ENCODE peak calls at places on chromosome 20, in seven cellular contexts. One of them, this sample, is unnamed.

GRCh38 chr20:18717062-18717461 is 96.5 kb upstream of the SCP2D1 start:
- DNase-seq in left ventricle myocardium inferior: no peak
- DNase-seq in A549: no peak
- DNase-seq in lung: no peak
- DNase-seq in HCT116: no peak
- DNase-seq in cardiac muscle cell: no peak
- DNase-seq in foreskin fibroblast: no peak
- DNase-seq in this sample: no peak

GRCh38 chr20:5401277-5401676 is 84.5 kb upstream of the PROKR2 start:
- DNase-seq in left ventricle myocardium inferior: no peak
- DNase-seq in HCT116: no peak
- DNase-seq in A549: no peak
- DNase-seq in lung: no peak
- DNase-seq in cardiac muscle cell: no peak
- DNase-seq in foreskin fibroblast: no peak
- DNase-seq in this sample: no peak

GRCh38 chr20:19974621-19975435 is 42.3 kb upstream of the NAA20 start:
- DNase-seq in lung: peak; percentile 84
- DNase-seq in A549: peak; percentile 77
- DNase-seq in left ventricle myocardium inferior: peak; percentile 85
- DNase-seq in HCT116: no peak
- DNase-seq in foreskin fibroblast: peak; percentile 95
- DNase-seq in cardiac muscle cell: peak; percentile 74
- DNase-seq in this sample: peak; percentile 99

GRCh38 chr20:2801459-2801728 is 967 bp upstream of the CPXM1 start:
- DNase-seq in lung: no peak
- DNase-seq in A549: no peak
- DNase-seq in HCT116: no peak
- DNase-seq in left ventricle myocardium inferior: no peak
- DNase-seq in cardiac muscle cell: no peak
- DNase-seq in foreskin fibroblast: no peak
- DNase-seq in this sample: no peak

GRCh38 chr20:53845980-53846379 is 224.4 kb downstream of the BCAS1 start:
- DNase-seq in HCT116: no peak
- DNase-seq in left ventricle myocardium inferior: no peak
- DNase-seq in lung: no peak
- DNase-seq in cardiac muscle cell: no peak
- DNase-seq in foreskin fibroblast: no peak
- DNase-seq in A549: no peak
- DNase-seq in this sample: no peak

GRCh38 chr20:10667077-10667401 is 6.8 kb downstream of the JAG1 start:
- DNase-seq in left ventricle myocardium inferior: no peak
- DNase-seq in foreskin fibroblast: no peak
- DNase-seq in HCT116: no peak
- DNase-seq in cardiac muscle cell: no peak
- DNase-seq in lung: no peak
- DNase-seq in A549: no peak
- DNase-seq in this sample: no peak

GRCh38 chr20:44407402-44408184 is 52.1 kb downstream of the HNF4A start:
- DNase-seq in lung: no peak
- DNase-seq in foreskin fibroblast: no peak
- DNase-seq in left ventricle myocardium inferior: no peak
- DNase-seq in cardiac muscle cell: no peak
- DNase-seq in A549: peak; percentile 80
- DNase-seq in HCT116: peak; percentile 80
- DNase-seq in this sample: peak; percentile 17

GRCh38 chr20:25256226-25256859 is 8.5 kb downstream of the PYGB start:
- DNase-seq in lung: no peak
- DNase-seq in left ventricle myocardium inferior: no peak
- DNase-seq in cardiac muscle cell: no peak
- DNase-seq in foreskin fibroblast: no peak
- DNase-seq in HCT116: no peak
- DNase-seq in A549: no peak
- DNase-seq in this sample: peak; percentile 56

GRCh38 chr20:12728782-12729181 is 280.0 kb upstream of the SPTLC3 start:
- DNase-seq in HCT116: no peak
- DNase-seq in lung: no peak
- DNase-seq in cardiac muscle cell: no peak
- DNase-seq in left ventricle myocardium inferior: no peak
- DNase-seq in foreskin fibroblast: no peak
- DNase-seq in A549: no peak
- DNase-seq in this sample: no peak

GRCh38 chr20:35660122-35660937 is 4.4 kb downstream of the CPNE1 start:
- DNase-seq in left ventricle myocardium inferior: no peak
- DNase-seq in foreskin fibroblast: no peak
- DNase-seq in lung: no peak
- DNase-seq in A549: no peak
- DNase-seq in cardiac muscle cell: no peak
- DNase-seq in HCT116: no peak
- DNase-seq in this sample: no peak

GRCh38 chr20:57051096-57051495 is 215.3 kb downstream of the BMP7 start:
- DNase-seq in lung: no peak
- DNase-seq in foreskin fibroblast: no peak
- DNase-seq in A549: no peak
- DNase-seq in cardiac muscle cell: no peak
- DNase-seq in left ventricle myocardium inferior: no peak
- DNase-seq in HCT116: no peak
- DNase-seq in this sample: no peak

GRCh38 chr20:24098886-24099285 is 110.3 kb upstream of the GGTLC1 start:
- DNase-seq in left ventricle myocardium inferior: no peak
- DNase-seq in A549: peak; percentile 27
- DNase-seq in lung: no peak
- DNase-seq in HCT116: no peak
- DNase-seq in cardiac muscle cell: no peak
- DNase-seq in foreskin fibroblast: peak; percentile 33
- DNase-seq in this sample: peak; percentile 27

GRCh38 chr20:4488407-4489339 is 233.0 kb upstream of the PRND start:
- DNase-seq in cardiac muscle cell: no peak
- DNase-seq in left ventricle myocardium inferior: no peak
- DNase-seq in foreskin fibroblast: peak; percentile 89
- DNase-seq in HCT116: no peak
- DNase-seq in A549: no peak
- DNase-seq in lung: no peak
- DNase-seq in this sample: peak; percentile 68

GRCh38 chr20:57611605-57612311 is 8.5 kb downstream of the ZBP1 start:
- DNase-seq in foreskin fibroblast: no peak
- DNase-seq in HCT116: no peak
- DNase-seq in cardiac muscle cell: no peak
- DNase-seq in lung: no peak
- DNase-seq in A549: no peak
- DNase-seq in left ventricle myocardium inferior: peak; percentile 37
- DNase-seq in this sample: no peak

GRCh38 chr20:36802326-36803223 is 29.0 kb upstream of the DSN1 start:
- DNase-seq in lung: no peak
- DNase-seq in HCT116: no peak
- DNase-seq in cardiac muscle cell: no peak
- DNase-seq in foreskin fibroblast: peak; percentile 37
- DNase-seq in left ventricle myocardium inferior: no peak
- DNase-seq in A549: peak; percentile 38
- DNase-seq in this sample: peak; percentile 60

GRCh38 chr20:44389871-44390270 is 34.4 kb downstream of the HNF4A start:
- DNase-seq in foreskin fibroblast: no peak
- DNase-seq in left ventricle myocardium inferior: no peak
- DNase-seq in cardiac muscle cell: no peak
- DNase-seq in A549: no peak
- DNase-seq in lung: no peak
- DNase-seq in HCT116: no peak
- DNase-seq in this sample: no peak

GRCh38 chr20:18404172-18404571 is 62.7 kb downstream of the DZANK1 start:
- DNase-seq in left ventricle myocardium inferior: no peak
- DNase-seq in HCT116: no peak
- DNase-seq in foreskin fibroblast: no peak
- DNase-seq in cardiac muscle cell: no peak
- DNase-seq in A549: no peak
- DNase-seq in lung: no peak
- DNase-seq in this sample: peak; percentile 28

GRCh38 chr20:54103762-54104600 is 33.6 kb upstream of the BCAS1 start:
- DNase-seq in cardiac muscle cell: no peak
- DNase-seq in HCT116: no peak
- DNase-seq in left ventricle myocardium inferior: no peak
- DNase-seq in foreskin fibroblast: no peak
- DNase-seq in lung: no peak
- DNase-seq in A549: peak; percentile 54
- DNase-seq in this sample: no peak

GRCh38 chr20:17895641-17896246 is 72.8 kb downstream of the SNX5 start:
- DNase-seq in foreskin fibroblast: no peak
- DNase-seq in left ventricle myocardium inferior: peak; percentile 72
- DNase-seq in A549: no peak
- DNase-seq in lung: peak; percentile 55
- DNase-seq in cardiac muscle cell: no peak
- DNase-seq in HCT116: no peak
- DNase-seq in this sample: peak; percentile 46

GRCh38 chr20:5529331-5530142 is 212.8 kb upstream of the PROKR2 start:
- DNase-seq in cardiac muscle cell: peak; percentile 88
- DNase-seq in left ventricle myocardium inferior: peak; percentile 83
- DNase-seq in lung: peak; percentile 85
- DNase-seq in foreskin fibroblast: peak; percentile 63
- DNase-seq in A549: peak; percentile 87
- DNase-seq in HCT116: peak; percentile 47
- DNase-seq in this sample: peak; percentile 62

GRCh38 chr20:32168184-32168910 is 39.2 kb downstream of the PLAGL2 start:
- DNase-seq in A549: no peak
- DNase-seq in HCT116: peak; percentile 3
- DNase-seq in foreskin fibroblast: peak; percentile 46
- DNase-seq in cardiac muscle cell: peak; percentile 75
- DNase-seq in lung: no peak
- DNase-seq in left ventricle myocardium inferior: no peak
- DNase-seq in this sample: peak; percentile 9

GRCh38 chr20:36399147-36399968 is 93.2 kb downstream of the DLGAP4 start:
- DNase-seq in lung: no peak
- DNase-seq in left ventricle myocardium inferior: no peak
- DNase-seq in A549: peak; percentile 75
- DNase-seq in HCT116: peak; percentile 91
- DNase-seq in cardiac muscle cell: peak; percentile 47
- DNase-seq in foreskin fibroblast: no peak
- DNase-seq in this sample: peak; percentile 16

GRCh38 chr20:9218412-9219001 is 149.6 kb downstream of the PLCB4 start:
- DNase-seq in left ventricle myocardium inferior: no peak
- DNase-seq in cardiac muscle cell: no peak
- DNase-seq in lung: no peak
- DNase-seq in foreskin fibroblast: peak; percentile 23
- DNase-seq in HCT116: no peak
- DNase-seq in A549: no peak
- DNase-seq in this sample: peak; percentile 44

GRCh38 chr20:31666258-31667042 is 28.7 kb downstream of the COX4I2 start:
- DNase-seq in lung: peak; percentile 42
- DNase-seq in HCT116: no peak
- DNase-seq in A549: no peak
- DNase-seq in foreskin fibroblast: no peak
- DNase-seq in left ventricle myocardium inferior: peak; percentile 50
- DNase-seq in cardiac muscle cell: no peak
- DNase-seq in this sample: no peak

GRCh38 chr20:9363673-9364072 is 150.7 kb upstream of the LAMP5 start:
- DNase-seq in cardiac muscle cell: no peak
- DNase-seq in A549: no peak
- DNase-seq in lung: no peak
- DNase-seq in left ventricle myocardium inferior: no peak
- DNase-seq in foreskin fibroblast: no peak
- DNase-seq in HCT116: peak; percentile 3
- DNase-seq in this sample: no peak

GRCh38 chr20:35907017-35907685 is 47.2 kb downstream of the SCAND1 start:
- DNase-seq in left ventricle myocardium inferior: peak; percentile 49
- DNase-seq in cardiac muscle cell: peak; percentile 7
- DNase-seq in HCT116: no peak
- DNase-seq in foreskin fibroblast: no peak
- DNase-seq in lung: no peak
- DNase-seq in A549: no peak
- DNase-seq in this sample: no peak

GRCh38 chr20:48635791-48636267 is 192.0 kb downstream of the PREX1 start:
- DNase-seq in lung: no peak
- DNase-seq in foreskin fibroblast: peak; percentile 28
- DNase-seq in HCT116: peak; percentile 16
- DNase-seq in A549: peak; percentile 54
- DNase-seq in left ventricle myocardium inferior: peak; percentile 54
- DNase-seq in cardiac muscle cell: peak; percentile 79
- DNase-seq in this sample: no peak
- TF ChIP-seq CTCF in lung: peak; percentile 61
- TF ChIP-seq CTCF in foreskin fibroblast: peak; percentile 90
- TF ChIP-seq CTCF in HCT116: peak; percentile 95
- TF ChIP-seq CTCF in A549: peak; percentile 64
- TF ChIP-seq CTCF in left ventricle myocardium inferior: peak; percentile 86
- TF ChIP-seq CTCF in cardiac muscle cell: peak; percentile 93
- TF ChIP-seq CTCF in this sample: peak; percentile 76

GRCh38 chr20:33399924-33400323 is 1.4 kb downstream of the CDK5RAP1 start:
- DNase-seq in lung: no peak
- DNase-seq in HCT116: no peak
- DNase-seq in cardiac muscle cell: no peak
- DNase-seq in left ventricle myocardium inferior: no peak
- DNase-seq in foreskin fibroblast: no peak
- DNase-seq in A549: no peak
- DNase-seq in this sample: peak; percentile 47
- H3K4me3 ChIP-seq in lung: no peak overlapping the region
- H3K4me3 ChIP-seq in HCT116: peak overlapping the region; percentile 90
- H3K4me3 ChIP-seq in cardiac muscle cell: no peak overlapping the region
- H3K4me3 ChIP-seq in left ventricle myocardium inferior: peak overlapping the region; percentile 92
- H3K4me3 ChIP-seq in foreskin fibroblast: peak overlapping the region; percentile 78
- H3K4me3 ChIP-seq in A549: peak overlapping the region; percentile 86
- H3K4me3 ChIP-seq in this sample: peak overlapping the region; percentile 99

GRCh38 chr20:50572922-50573777 is 63.0 kb downstream of the PTPN1 start:
- DNase-seq in HCT116: no peak
- DNase-seq in cardiac muscle cell: peak; percentile 9
- DNase-seq in foreskin fibroblast: peak; percentile 94
- DNase-seq in left ventricle myocardium inferior: peak; percentile 60
- DNase-seq in lung: no peak
- DNase-seq in A549: no peak
- DNase-seq in this sample: peak; percentile 97
- TF ChIP-seq CTCF in HCT116: no peak
- TF ChIP-seq CTCF in cardiac muscle cell: no peak
- TF ChIP-seq CTCF in foreskin fibroblast: no peak
- TF ChIP-seq CTCF in left ventricle myocardium inferior: no peak
- TF ChIP-seq CTCF in lung: no peak
- TF ChIP-seq CTCF in A549: no peak
- TF ChIP-seq CTCF in this sample: no peak

DNA sequence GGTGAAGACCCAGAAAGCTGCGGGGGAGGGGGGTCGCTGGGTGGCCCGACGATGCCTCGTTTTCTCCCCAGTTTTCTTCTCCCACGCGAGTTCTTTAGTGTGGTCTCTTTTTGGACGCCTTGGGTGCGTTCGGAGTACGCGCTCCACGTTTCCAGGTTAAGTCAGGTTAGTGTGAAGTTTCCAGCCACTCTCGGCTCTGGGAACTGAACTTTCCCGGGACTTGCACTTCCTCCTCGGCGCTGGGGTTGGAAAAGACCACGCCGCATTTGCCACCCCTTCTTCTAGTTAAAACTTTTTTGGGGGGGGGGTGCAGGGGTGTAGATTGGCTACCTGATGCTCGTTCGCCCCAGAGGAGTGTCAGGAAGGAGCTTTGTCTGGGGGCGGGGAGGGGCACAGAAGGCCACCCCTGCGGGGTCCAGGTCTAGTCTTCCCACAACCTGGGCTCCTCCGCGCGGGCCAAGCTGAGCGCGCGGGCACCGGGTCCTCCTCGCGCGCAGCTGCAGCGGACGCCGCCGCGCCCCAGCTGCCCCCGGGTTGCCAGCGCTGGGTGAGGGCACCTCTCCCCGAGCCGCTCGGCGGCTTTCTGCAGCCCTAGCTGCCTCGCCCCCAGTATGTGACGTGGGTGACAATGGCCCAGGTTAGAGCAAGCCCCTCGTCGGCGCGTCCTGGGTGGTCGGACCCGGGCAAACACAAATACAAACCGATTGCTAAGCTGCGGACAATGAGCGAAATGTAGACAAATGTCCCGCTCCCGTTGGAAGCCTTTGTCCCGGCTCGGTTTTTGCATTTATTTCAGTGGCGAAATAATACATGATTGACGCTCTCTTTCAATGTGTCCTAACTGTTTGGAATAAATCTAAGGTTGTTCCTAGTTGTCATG is 1.7 kb upstream of the NKX2-2 start:
- DNase-seq in cardiac muscle cell: no peak
- DNase-seq in lung: no peak
- DNase-seq in A549: no peak
- DNase-seq in left ventricle myocardium inferior: no peak
- DNase-seq in foreskin fibroblast: no peak
- DNase-seq in HCT116: no peak
- DNase-seq in this sample: no peak
- H3K4me3 ChIP-seq in cardiac muscle cell: no peak overlapping the region
- H3K4me3 ChIP-seq in lung: no peak overlapping the region
- H3K4me3 ChIP-seq in A549: peak overlapping the region; percentile 49
- H3K4me3 ChIP-seq in left ventricle myocardium inferior: no peak overlapping the region
- H3K4me3 ChIP-seq in foreskin fibroblast: no peak overlapping the region
- H3K4me3 ChIP-seq in HCT116: no peak overlapping the region
- H3K4me3 ChIP-seq in this sample: no peak overlapping the region